ENCODE peak calls at places on chromosomes 6 and 20, in four cellular contexts. I is tibial artery, X is hepatocyte, C is SK-N-SH. L is an unnamed sample. For H3K4me1, the result is how much of the 10 kb centered on the place peaks cover.

GRCh38 chr6:53752440-53752839 is 42.4 kb upstream of the LRRC1 start:
- DNase-seq in C (no peak), I (no peak), X (no peak), L (no peak)

GRCh38 chr20:17533396-17533795 is 2.2 kb upstream of the BFSP1 start:
- DNase-seq in I (no peak), X (peak), C (peak), L (peak)

GRCh38 chr6:167152858-167153257 is 4.9 kb downstream of the GPR31 start:
- DNase-seq in C (no peak), X (no peak), I (no peak), L (no peak)

GRCh38 chr20:32564921-32565734 is 20.0 kb downstream of the NOL4L start:
- DNase-seq in I (peak), X (no peak), C (peak), L (no peak)

GRCh38 chr20:55348201-55348600 is 657.1 kb downstream of the CBLN4 start:
- DNase-seq in C (no peak), I (no peak), X (no peak), L (no peak)

GRCh38 chr6:37525460-37526357 is 26.0 kb upstream of the CCDC167 start:
- DNase-seq in C (peak), I (no peak), X (peak), L (peak)

GRCh38 chr6:9647599-9647998 is 767.3 kb downstream of the TFAP2A start:
- DNase-seq in X (no peak), I (no peak), C (no peak), L (no peak)

GRCh38 chr20:31713312-31714049 is 9.2 kb downstream of the BCL2L1 start:
- DNase-seq in I (peak), C (no peak), X (peak), L (no peak)

GRCh38 chr20:18055261-18055660 is 2.5 kb downstream of the OVOL2 start:
- DNase-seq in I (no peak), X (no peak), C (no peak), L (no peak)

GRCh38 chr20:17721802-17722486 is 22.2 kb downstream of the BANF2 start:
- DNase-seq in X (peak), C (no peak), I (no peak), L (peak)

GRCh38 chr6:26087284-26088115 is at the start of gene HFE:
- DNase-seq in C (no peak), X (peak), I (peak), L (peak)

GRCh38 chr6:128413291-128413690 is 107.1 kb downstream of the PTPRK start:
- DNase-seq in X (no peak), I (no peak), C (no peak), L (no peak)

GRCh38 chr6:156582509-156582992 is 194.6 kb upstream of the ARID1B start:
- DNase-seq in C (no peak), X (no peak), I (no peak), L (no peak)

GRCh38 chr20:11901127-11901526 is 16.6 kb upstream of the BTBD3 start:
- DNase-seq in C (no peak), X (no peak), I (no peak), L (no peak)

GRCh38 chr6:105677671-105678475 is 275.0 kb upstream of the PREP start:
- DNase-seq in X (no peak), C (no peak), I (no peak), L (no peak)

GRCh38 chr20:64244870-64245603 is 10.5 kb upstream of the PCMTD2 start:
- DNase-seq in I (no peak), X (no peak), C (peak), L (no peak)

GRCh38 chr6:77463308-77463880 is at the start of gene HTR1B:
- DNase-seq in X (peak), C (no peak), I (peak), L (peak)

GRCh38 chr20:57161478-57162194 is 104.8 kb downstream of the BMP7 start:
- DNase-seq in I (no peak), X (no peak), C (no peak), L (no peak)

GRCh38 chr6:157393667-157394329 is 12.8 kb downstream of the ZDHHC14 start:
- DNase-seq in C (no peak), X (no peak), I (no peak), L (no peak)

GRCh38 chr6:106975699-106976032 is 1.1 kb upstream of the CD24 start:
- DNase-seq in X (no peak), C (peak), I (no peak), L (peak)

GRCh38 chr6:36615018-36615761 is 21.0 kb downstream of the SRSF3 start:
- DNase-seq in C (peak), I (peak), X (peak), L (peak)

GRCh38 chr6:95133578-95133977 is 443.8 kb upstream of the MANEA start:
- DNase-seq in X (peak), I (no peak), C (no peak), L (no peak)

GRCh38 chr6:23027281-23027680 is 457.9 kb downstream of the HDGFL1 start:
- DNase-seq in X (no peak), I (no peak), C (no peak), L (no peak)

GRCh38 chr6:121555201-121555600 is 119.8 kb downstream of the GJA1 start:
- DNase-seq in X (no peak), I (no peak), C (no peak), L (no peak)

GRCh38 chr6:157753291-157753690 is 69.8 kb upstream of the SNX9 start:
- DNase-seq in X (no peak), C (no peak), I (no peak), L (no peak)

GRCh38 chr20:12053348-12053747 is 135.7 kb downstream of the BTBD3 start:
- DNase-seq in X (no peak), C (no peak), I (no peak), L (peak)

GRCh38 chr6:30211306-30211705 is 1.9 kb downstream of the TRIM26 start:
- DNase-seq in C (no peak), X (no peak), I (no peak), L (no peak)

GRCh38 chr6:50654155-50654554 is 59.2 kb upstream of the TFAP2D start:
- DNase-seq in X (no peak), C (no peak), I (no peak), L (no peak)

GRCh38 chr20:13009682-13010406 is 1.1 kb downstream of the SPTLC3 start:
- DNase-seq in C (no peak), I (no peak), X (peak), L (peak)

GRCh38 chr20:62650551-62651284 is 8.4 kb downstream of the SLCO4A1 start:
- DNase-seq in C (no peak), X (no peak), I (no peak), L (no peak)

GRCh38 chr20:62653373-62653772 is 11.1 kb downstream of the SLCO4A1 start:
- DNase-seq in C (no peak), X (no peak), I (no peak), L (no peak)

GRCh38 chr20:62652894-62653305 is 10.6 kb downstream of the SLCO4A1 start:
- DNase-seq in I (no peak), C (no peak), X (no peak), L (no peak)

GRCh38 chr20:62652051-62652893 is 10.0 kb downstream of the SLCO4A1 start:
- DNase-seq in C (peak), I (peak), X (peak), L (peak)

DNA sequence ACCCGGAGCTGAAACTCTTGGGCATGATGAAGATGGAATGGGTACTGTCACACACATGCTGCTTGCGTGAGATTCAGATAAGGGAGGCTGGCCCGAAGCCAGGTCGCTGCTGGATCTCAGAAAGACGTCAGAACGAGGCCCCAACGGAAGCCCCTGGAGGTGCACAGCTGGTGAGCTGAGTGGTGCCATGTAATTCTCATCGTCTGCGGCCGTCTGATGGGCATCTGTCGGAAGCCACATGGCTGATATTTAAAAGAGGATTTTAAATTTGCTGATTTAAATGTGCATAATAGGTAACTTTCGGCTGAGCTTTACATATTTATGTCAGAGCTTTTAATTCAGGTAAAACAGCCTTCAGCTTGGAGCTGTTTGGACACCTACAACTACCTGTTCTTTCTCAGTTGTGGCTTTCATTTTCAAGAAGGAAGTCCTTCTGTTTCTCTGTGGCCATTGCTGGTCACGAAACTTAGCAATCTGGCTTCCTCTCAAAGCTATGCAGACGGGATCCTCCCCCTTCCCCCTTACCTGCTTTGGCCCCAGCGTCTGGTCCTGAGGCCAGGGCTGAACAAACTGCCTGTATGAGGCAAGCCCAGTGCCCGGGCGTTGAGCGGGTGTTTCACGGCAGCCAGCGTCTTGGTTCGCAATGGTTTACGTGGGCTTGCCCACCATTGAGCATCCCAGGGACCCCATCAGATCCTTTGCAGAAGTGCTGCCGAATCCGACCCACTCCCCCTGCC is 9.2 kb downstream of the SLCO4A1 start:
- DNase-seq in C (peak), X (peak), I (peak), L (peak)
- H3K4me1 ChIP-seq in C (under half), X (under half), I (under half), L (under half)

DNA sequence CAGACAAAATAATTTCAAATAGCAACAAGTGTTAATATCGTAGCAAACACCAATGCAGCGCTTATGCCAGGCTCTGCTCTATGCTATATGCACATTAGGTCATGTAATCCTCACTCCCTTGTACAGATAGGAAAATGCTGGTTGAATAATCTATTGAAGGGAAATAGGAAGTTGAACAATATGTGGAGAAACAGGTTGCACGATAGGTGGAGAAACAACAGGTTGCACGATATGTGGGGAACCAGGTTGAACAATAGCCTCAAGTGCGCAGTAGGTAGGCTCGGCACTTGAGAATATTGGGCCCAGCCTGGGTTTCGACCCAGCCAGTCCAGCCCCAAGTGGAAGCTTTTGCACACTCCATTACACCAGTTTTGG is 91.1 kb upstream of the SIRPA start:
- DNase-seq in C (no peak), X (no peak), I (no peak), L (no peak)
- H3K4me3 ChIP-seq in C (no peak), X (no peak), I (peak), L (no peak)

GRCh38 chr6:7156666-7157278 is 49.0 kb downstream of the RREB1 start:
- DNase-seq in C (no peak), X (no peak), I (no peak), L (no peak)
- H3K27ac ChIP-seq in C (peak), X (no peak), I (no peak), L (no peak)

DNA sequence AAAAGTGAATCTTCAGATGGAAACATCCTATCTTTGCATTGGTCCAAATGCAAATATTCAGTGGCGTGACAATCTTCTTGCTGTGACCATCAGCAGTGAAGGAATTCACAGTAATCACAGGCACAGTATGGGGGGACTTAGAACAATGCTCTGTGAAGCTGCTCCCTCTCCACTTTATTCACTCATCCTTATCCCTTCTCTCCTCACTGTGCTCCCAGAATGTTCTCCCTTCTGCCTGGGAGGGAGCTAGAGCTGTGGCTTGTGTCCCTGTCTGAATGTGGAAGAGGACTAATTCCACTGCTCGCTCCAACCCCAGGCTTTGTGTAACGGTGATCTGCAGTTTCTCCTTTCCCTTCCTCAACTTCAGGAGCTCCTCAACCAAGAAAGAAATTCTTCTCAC is 243.7 kb downstream of the ALDH8A1 start:
- DNase-seq in C (no peak), I (no peak), X (no peak), L (no peak)
- H3K4me1 ChIP-seq in C (under half), I (under half), X (under half), L (under half)

DNA sequence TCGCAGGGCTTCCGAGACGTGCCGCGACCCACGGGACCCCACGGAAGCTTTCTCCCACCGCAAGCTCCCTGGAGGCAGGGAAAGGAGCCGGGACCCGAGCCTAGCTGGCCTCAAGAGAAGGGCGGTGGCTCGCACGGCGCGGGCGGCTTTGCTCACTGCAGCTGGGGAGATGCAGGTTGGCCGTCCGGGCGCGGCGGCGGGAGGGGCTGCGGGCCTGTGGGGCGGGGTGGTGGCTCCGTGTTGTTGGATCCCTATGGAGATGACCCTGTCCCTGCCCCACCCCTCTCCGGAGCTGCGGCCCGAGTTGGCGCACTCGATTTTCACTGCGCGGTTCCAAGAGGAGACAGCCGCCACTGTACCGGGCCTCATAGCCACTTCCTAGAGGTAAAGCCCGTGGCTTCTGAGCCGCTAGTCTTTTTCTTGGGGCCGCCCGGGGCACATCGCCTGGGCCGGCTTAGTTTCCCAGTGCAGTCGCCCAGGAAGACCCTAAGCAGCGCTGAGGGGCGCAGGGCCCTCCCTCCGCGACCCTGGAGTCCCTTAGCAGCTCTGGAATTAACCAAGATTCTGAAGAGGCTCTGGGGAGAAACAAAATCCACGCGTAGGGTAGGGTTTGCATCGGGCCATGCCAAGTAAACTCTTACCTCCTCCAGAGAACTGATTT is at the start of gene ECT2L:
- DNase-seq in C (peak), I (peak), X (peak), L (peak)
- H3K4me3 ChIP-seq in C (no peak), I (peak), X (peak), L (peak)

GRCh38 chr6:109456283-109456583 is 661 bp upstream of the MICAL1 start:
- DNase-seq in C (no peak), X (no peak), I (no peak), L (no peak)
- H3K27ac ChIP-seq in C (peak), X (peak), I (peak), L (no peak)

GRCh38 chr20:52178691-52179090 is 12.9 kb downstream of the ZFP64 start:
- DNase-seq in C (no peak), X (no peak), I (no peak), L (no peak)

GRCh38 chr20:52179331-52180166 is 12.0 kb downstream of the ZFP64 start:
- DNase-seq in I (no peak), X (no peak), C (no peak), L (no peak)

GRCh38 chr20:52172392-52173047 is 19.1 kb downstream of the ZFP64 start:
- DNase-seq in X (no peak), C (no peak), I (no peak), L (no peak)

GRCh38 chr20:52180167-52180840 is 11.3 kb downstream of the ZFP64 start:
- DNase-seq in I (no peak), C (no peak), X (no peak), L (no peak)

GRCh38 chr20:52175840-52176239 is 15.7 kb downstream of the ZFP64 start:
- DNase-seq in C (no peak), X (no peak), I (no peak), L (no peak)
- H3K4me1 ChIP-seq in C (under half), X (under half), I (under half), L (under half)

L was measured in cardiac muscle cell.